ENCODE peak calls at places on chromosomes 3 and 15, in five cellular contexts. G is astrocyte of the spinal cord, D is left ventricle myocardium superior, T is Daoy, I is KBM-7. W is an unnamed sample.

GRCh38 chr3:133535971-133536634 is 37.4 kb upstream of the CDV3 start:
- DNase-seq in G (peak), D (no peak), T (peak), I (no peak), W (peak)

GRCh38 chr15:64877435-64877834 is 34.3 kb upstream of the ANKDD1A start:
- DNase-seq in G (no peak), D (peak), T (peak), I (peak), W (no peak)

GRCh38 chr15:39748276-39748675 is 34.4 kb downstream of the FSIP1 start:
- DNase-seq in G (no peak), D (no peak), T (peak), I (no peak), W (peak)

GRCh38 chr15:62173215-62173614 is 8.1 kb upstream of the C2CD4B start:
- DNase-seq in G (no peak), D (peak), T (peak), I (no peak), W (no peak)

GRCh38 chr3:23806322-23807160 is 786 bp downstream of the UBE2E1 start:
- DNase-seq in G (peak), D (peak), T (peak), I (no peak), W (no peak)

GRCh38 chr3:19711160-19711782 is 222.7 kb downstream of the EFHB start:
- DNase-seq in G (no peak), D (no peak), T (no peak), I (no peak), W (no peak)

GRCh38 chr15:96122077-96123027 is 208.1 kb upstream of the NR2F2 start:
- DNase-seq in G (peak), D (no peak), T (peak), I (no peak), W (no peak)

GRCh38 chr3:177946515-177946914 is 589.7 kb upstream of the KCNMB2 start:
- DNase-seq in G (no peak), D (no peak), T (no peak), I (no peak), W (no peak)

GRCh38 chr3:112774293-112774926 is 72.3 kb downstream of the CD200R1L start:
- DNase-seq in G (peak), D (no peak), T (peak), I (no peak), W (peak)

GRCh38 chr3:112635674-112636073 is 5.3 kb downstream of the CCDC80 start:
- DNase-seq in G (peak), D (peak), T (peak), I (no peak), W (no peak)

GRCh38 chr3:37163262-37164020 is 10.9 kb downstream of the LRRFIP2 start:
- DNase-seq in G (peak), D (no peak), T (peak), I (peak), W (peak)

GRCh38 chr3:98561727-98562521 is 30.1 kb downstream of the GPR15 start:
- DNase-seq in G (peak), D (no peak), T (peak), I (no peak), W (peak)

GRCh38 chr3:50537421-50538129 is 30.0 kb downstream of the C3orf18 start:
- DNase-seq in G (no peak), D (no peak), T (no peak), I (no peak), W (no peak)

GRCh38 chr15:98924311-98925049 is 83.1 kb downstream of the PGPEP1L start:
- DNase-seq in G (no peak), D (no peak), T (no peak), I (no peak), W (no peak)

GRCh38 chr3:13281657-13282527 is 138.2 kb downstream of the NUP210 start:
- DNase-seq in G (no peak), D (peak), T (peak), I (peak), W (no peak)

GRCh38 chr3:38141952-38142273 is 3.5 kb downstream of the MYD88 start:
- DNase-seq in G (no peak), D (no peak), T (no peak), I (no peak), W (no peak)

GRCh38 chr3:51703776-51704510 is 2.9 kb upstream of the GRM2 start:
- DNase-seq in G (no peak), D (no peak), T (no peak), I (no peak), W (no peak)

GRCh38 chr3:196740476-196741400 is 1.1 kb downstream of the PAK2 start:
- DNase-seq in G (peak), D (peak), T (peak), I (peak), W (peak)

GRCh38 chr3:73115806-73116205 is 54.3 kb downstream of the EBLN2 start:
- DNase-seq in G (no peak), D (no peak), T (no peak), I (no peak), W (no peak)

GRCh38 chr3:61848885-61849284 is 287.5 kb downstream of the PTPRG start:
- DNase-seq in G (peak), D (no peak), T (peak), I (peak), W (no peak)

GRCh38 chr3:64384561-64384960 is 159.3 kb upstream of the PRICKLE2 start:
- DNase-seq in G (no peak), D (no peak), T (no peak), I (no peak), W (no peak)

GRCh38 chr15:88376574-88377174 is 90.5 kb downstream of the MRPL46 start:
- DNase-seq in G (peak), D (no peak), T (no peak), I (no peak), W (peak)

GRCh38 chr15:33114484-33114767 is 80.1 kb downstream of the FMN1 start:
- DNase-seq in G (no peak), D (no peak), T (no peak), I (no peak), W (no peak)

GRCh38 chr3:64408770-64409169 is 183.5 kb upstream of the PRICKLE2 start:
- DNase-seq in G (no peak), D (no peak), T (no peak), I (no peak), W (no peak)

GRCh38 chr15:100725121-100726069 is 123.0 kb downstream of the ASB7 start:
- DNase-seq in G (peak), D (no peak), T (peak), I (no peak), W (peak)

GRCh38 chr3:175386630-175387029 is 527.5 kb downstream of the NAALADL2 start:
- DNase-seq in G (peak), D (no peak), T (peak), I (no peak), W (peak)

W was measured in RCC 7860.